ENCODE peak calls at places on chromosome 1, in four cellular contexts. R, M, X and Y are unnamed samples.

GRCh38 chr1:150186789-150187559 is 37.3 kb downstream of the PLEKHO1 start:
- DNase-seq in R (peak), M (peak), X (no peak), Y (peak)

GRCh38 chr1:14945132-14946010 is 208.2 kb upstream of the TMEM51 start:
- DNase-seq in R (no peak), M (no peak), X (no peak), Y (no peak)

GRCh38 chr1:195663549-195664280 is 944.5 kb downstream of the KCNT2 start:
- DNase-seq in R (peak), M (no peak), X (no peak), Y (no peak)

GRCh38 chr1:201268604-201269151 is 14.6 kb upstream of the PKP1 start:
- DNase-seq in R (peak), M (no peak), X (no peak), Y (no peak)

GRCh38 chr1:224619209-224619608 is 3.1 kb downstream of the CNIH3 start:
- DNase-seq in R (no peak), M (no peak), X (no peak), Y (no peak)

GRCh38 chr1:231724876-231725647 is 98.5 kb downstream of the DISC1 start:
- DNase-seq in R (peak), M (peak), X (no peak), Y (peak)

GRCh38 chr1:233157245-233157644 is 138.3 kb downstream of the PCNX2 start:
- DNase-seq in R (no peak), M (no peak), X (no peak), Y (no peak)

GRCh38 chr1:62084304-62084905 is 110.2 kb upstream of the L1TD1 start:
- DNase-seq in R (no peak), M (no peak), X (no peak), Y (no peak)

GRCh38 chr1:30145723-30146263 is 577.6 kb downstream of the MATN1 start:
- DNase-seq in R (no peak), M (no peak), X (no peak), Y (no peak)

GRCh38 chr1:192860478-192861185 is 51.8 kb downstream of the RGS2 start:
- DNase-seq in R (no peak), M (no peak), X (no peak), Y (no peak)

GRCh38 chr1:216778763-216779162 is 55.5 kb upstream of the ESRRG start:
- DNase-seq in R (no peak), M (no peak), X (no peak), Y (no peak)

GRCh38 chr1:242184955-242185354 is 186.1 kb upstream of the MAP1LC3C start:
- DNase-seq in R (no peak), M (no peak), X (no peak), Y (no peak)

GRCh38 chr1:103448560-103448959 is 76.9 kb upstream of the RNPC3 start:
- DNase-seq in R (no peak), M (no peak), X (no peak), Y (no peak)

GRCh38 chr1:193355179-193355578 is 168.8 kb upstream of the B3GALT2 start:
- DNase-seq in R (peak), M (no peak), X (no peak), Y (peak)

GRCh38 chr1:214276786-214277185 is 4.2 kb upstream of the SMYD2 start:
- DNase-seq in R (no peak), M (no peak), X (no peak), Y (no peak)

GRCh38 chr1:232443372-232443771 is 186.6 kb downstream of the SIPA1L2 start:
- DNase-seq in R (no peak), M (no peak), X (no peak), Y (no peak)

DNA sequence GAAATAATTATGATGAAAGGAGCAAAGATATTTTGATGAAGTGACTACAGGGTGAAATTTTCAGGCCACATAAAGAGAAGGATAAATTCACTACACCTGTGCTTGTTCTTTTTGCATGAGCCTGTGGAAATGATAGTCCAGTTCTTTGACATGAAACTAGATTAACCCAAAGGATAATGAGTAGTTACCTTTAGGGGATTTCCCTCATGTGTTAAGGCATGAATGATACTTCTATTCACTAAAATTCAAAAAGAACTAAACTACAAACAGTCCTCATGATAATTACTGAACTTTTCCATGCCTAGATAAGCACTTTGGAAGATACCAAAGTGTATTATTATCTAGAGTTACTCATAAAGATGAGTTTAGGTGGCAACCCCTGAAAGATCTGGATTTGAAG is 244.3 kb downstream of the PTPRC start:
- DNase-seq in R (no peak), M (no peak), X (no peak), Y (no peak)
- TF ChIP-seq CHD4 in R (no peak), M (no peak), X (no peak), Y (no peak)

GRCh38 chr1:175278729-175279128 is 86.2 kb upstream of the KIAA0040 start:
- DNase-seq in R (no peak), M (no peak), X (no peak), Y (no peak)
- TF ChIP-seq CHD4 in R (no peak), M (no peak), X (no peak), Y (no peak)

GRCh38 chr1:183635112-183635605 is 424 bp downstream of the ARPC5 start:
- DNase-seq in R (no peak), M (peak), X (no peak), Y (no peak)
- TF ChIP-seq CHD4 in R (no peak), M (no peak), X (no peak), Y (no peak)

GRCh38 chr1:247812637-247813036 is 11.3 kb downstream of the OR14A16 start:
- DNase-seq in R (no peak), M (no peak), X (no peak), Y (no peak)
- TF ChIP-seq CHD4 in R (no peak), M (no peak), X (no peak), Y (no peak)

GRCh38 chr1:29126198-29126597 is 2.5 kb upstream of the TMEM200B start:
- DNase-seq in R (no peak), M (no peak), X (no peak), Y (no peak)

GRCh38 chr1:29125237-29125641 is 1.5 kb upstream of the TMEM200B start:
- DNase-seq in R (no peak), M (no peak), X (no peak), Y (no peak)

GRCh38 chr1:29122987-29123870 is 474 bp downstream of the TMEM200B start:
- DNase-seq in R (no peak), M (no peak), X (no peak), Y (no peak)

GRCh38 chr1:29123871-29124365 is at the start of gene TMEM200B:
- DNase-seq in R (no peak), M (no peak), X (no peak), Y (no peak)

DNA sequence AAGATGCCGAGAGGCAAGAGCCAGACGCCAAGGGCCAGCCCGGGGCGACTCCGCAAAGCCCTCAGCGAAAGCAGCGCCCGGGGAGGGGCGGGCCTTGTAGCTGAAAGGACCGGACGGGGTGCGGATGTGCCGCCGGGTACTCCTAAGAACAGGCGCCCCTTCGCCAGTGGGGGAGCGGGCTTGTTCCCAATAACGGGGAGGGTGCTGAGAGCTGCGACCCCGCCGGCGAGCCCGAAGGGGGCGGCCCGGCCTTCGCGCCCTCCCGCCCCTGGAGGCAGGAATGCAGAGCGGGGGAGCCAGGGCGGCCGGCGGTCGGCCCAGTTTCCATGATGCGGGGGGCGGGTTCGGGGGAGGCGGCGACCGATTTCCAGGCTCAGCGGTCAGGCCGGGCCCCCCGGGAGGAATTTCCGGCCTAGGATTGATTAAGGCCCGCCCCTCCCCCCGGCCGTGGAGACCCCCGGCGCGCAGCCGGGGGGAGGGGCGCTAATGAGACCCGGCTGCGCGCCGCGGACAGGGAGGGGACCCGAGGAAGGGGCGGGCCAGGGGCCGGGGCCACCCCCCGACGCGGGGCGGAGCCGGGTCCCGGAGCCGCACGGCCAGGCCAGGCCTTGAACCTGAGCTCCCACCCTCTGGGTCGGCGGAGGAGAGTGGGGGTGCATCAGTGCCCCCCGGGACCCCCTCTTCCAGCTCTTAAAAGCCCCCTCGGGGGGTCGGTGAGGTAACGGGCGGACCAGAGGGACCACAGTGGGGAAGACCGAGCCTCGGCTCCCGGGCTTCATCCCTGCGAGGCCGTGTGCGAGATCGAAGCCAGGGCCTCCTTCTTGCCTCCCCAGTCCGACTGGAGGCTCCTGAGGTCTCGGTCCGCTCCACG is 898 bp upstream of the TMEM200B start:
- DNase-seq in R (peak), M (peak), X (no peak), Y (peak)
- TF ChIP-seq CHD4 in R (no peak), M (no peak), X (no peak), Y (no peak)

DNA sequence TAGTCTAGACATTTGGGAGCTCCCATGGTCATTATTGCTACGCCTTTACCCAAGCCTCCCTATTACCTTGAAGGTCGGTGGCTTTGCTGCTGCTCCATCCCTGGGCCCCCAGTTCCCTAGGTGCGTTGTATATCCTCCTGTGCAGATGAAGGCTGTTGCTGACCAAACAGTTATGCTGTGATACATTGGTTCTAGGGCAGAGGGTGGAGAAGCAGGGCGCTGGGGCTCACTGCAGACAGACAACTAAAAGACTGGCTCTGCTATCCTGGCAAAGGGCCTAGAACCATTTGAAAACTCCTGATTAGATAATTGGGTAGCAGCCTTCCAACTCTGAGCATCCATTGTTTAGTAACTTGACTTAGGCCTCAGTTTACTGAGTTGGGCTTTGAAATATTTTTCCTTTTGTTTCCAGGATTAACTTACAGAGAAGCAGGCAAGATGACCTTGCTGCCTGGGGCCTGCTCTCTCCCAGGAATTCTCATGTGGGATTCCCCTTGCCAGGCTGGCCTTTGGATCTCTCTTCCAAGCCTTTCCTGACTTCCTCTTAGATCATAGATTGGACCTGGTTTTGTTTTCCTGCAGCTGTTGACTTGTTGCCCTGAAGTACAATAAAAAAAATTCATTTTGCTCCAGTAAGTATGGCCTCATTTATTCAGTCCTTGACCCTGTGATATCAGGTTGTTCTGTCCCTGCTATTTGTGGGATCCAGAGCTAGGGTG is 15.5 kb downstream of the CHI3L2 start:
- DNase-seq in R (no peak), M (no peak), X (no peak), Y (peak)
- TF ChIP-seq CHD4 in R (no peak), M (no peak), X (no peak), Y (no peak)

DNA sequence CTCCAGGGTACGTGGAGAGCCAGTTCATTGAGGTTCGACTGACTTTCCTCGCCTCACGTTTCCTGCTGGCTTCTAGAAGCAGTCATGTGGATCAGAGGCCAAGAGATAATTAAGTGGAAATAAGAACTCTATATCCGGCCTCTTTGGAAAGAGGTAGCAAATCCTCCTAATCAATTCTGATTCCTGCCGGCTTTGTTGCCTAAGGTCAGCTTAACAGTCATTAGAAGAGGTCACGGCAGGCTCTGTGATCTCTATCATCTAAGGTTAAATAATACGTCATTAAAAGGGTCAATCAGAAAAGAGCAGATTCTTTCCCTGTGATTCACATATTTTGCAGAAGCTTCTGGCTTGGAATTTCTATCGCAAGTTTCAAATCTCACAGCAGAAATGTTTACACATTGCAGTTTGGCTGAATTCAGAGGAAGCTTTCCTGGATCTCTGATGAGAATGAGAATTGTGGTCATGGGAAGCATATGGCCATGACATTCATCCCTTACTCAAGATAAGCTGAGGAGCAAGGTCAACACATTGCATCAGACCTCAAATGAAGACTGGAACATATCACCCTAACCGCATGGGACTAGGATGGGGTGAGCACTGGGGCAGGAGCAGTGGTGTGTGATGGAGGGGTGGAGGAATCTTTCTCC is 189.4 kb downstream of the PBX1 start:
- DNase-seq in R (peak), M (no peak), X (no peak), Y (peak)
- TF ChIP-seq CHD4 in R (no peak), M (no peak), X (no peak), Y (no peak)

GRCh38 chr1:37092937-37093336 is 58.6 kb upstream of the GRIK3 start:
- DNase-seq in R (no peak), M (no peak), X (no peak), Y (no peak)
- TF ChIP-seq CHD4 in R (no peak), M (no peak), X (no peak), Y (no peak)

DNA sequence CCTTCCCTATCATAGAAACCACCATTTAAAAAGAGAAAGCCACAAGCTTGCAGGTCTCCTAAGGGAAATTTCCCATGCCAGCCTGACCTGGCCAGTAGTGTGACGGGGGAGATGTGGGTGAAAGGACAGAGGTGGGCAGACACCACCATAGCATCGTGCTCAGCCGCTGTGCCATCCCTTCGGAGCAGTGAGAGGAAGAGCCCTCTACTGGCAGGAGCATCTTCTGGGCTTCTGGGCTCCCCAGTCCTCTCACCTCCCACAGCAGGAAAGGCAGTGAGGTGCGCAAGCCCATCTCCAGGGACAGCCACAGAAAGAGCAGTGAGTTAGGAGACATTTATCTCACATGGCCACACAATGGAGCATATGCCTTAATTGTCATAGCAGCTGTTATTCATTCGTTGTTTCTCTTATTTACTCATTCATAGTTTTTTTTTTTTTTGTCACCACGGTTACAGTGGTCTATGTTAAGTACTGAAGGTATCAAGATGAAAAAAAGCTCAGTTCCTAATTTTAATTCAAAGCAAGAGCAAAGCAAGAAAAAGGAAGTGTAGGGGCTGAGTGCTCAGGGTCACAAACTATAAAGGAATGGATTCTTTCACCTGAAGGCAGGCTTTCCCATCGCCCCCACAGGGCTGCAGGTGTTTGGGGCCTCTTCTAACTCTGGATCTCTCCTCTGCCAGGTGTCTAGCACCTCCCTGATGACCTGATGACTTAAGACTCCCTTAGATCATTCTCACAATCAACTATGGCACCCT is 48.8 kb upstream of the CAMK1G start:
- DNase-seq in R (peak), M (no peak), X (no peak), Y (no peak)
- TF ChIP-seq CHD4 in R (no peak), M (no peak), X (no peak), Y (no peak)